ENCODE peak calls at places on chromosomes 11 and 22, in nine cellular contexts. R is AG10803; A is psoas muscle; U is nephron progenitor cell; E is progenitor cell of endocrine pancreas; V is AG09319; Y is type B pancreatic cell; W is B cell; F is CD8-positive, alpha-beta T cell. O is an unnamed sample.

GRCh38 chr22:46830001-46830715 is 67.7 kb downstream of the TBC1D22A start:
- DNase-seq in R (peak; percentile 73), A (peak; percentile 65), U (no peak), E (no peak), V (no peak), Y (peak; percentile 62), W (no peak), F (no peak), O (no peak)

GRCh38 chr11:32426819-32427615 is 8.3 kb downstream of the WT1 start:
- DNase-seq in R (no peak), A (no peak), U (peak; percentile 63), E (peak; percentile 33), V (no peak), Y (no peak), W (no peak), F (no peak), O (peak; percentile 3)

GRCh38 chr22:35369996-35370395 is 10.9 kb upstream of the HMOX1 start:
- DNase-seq in R (no peak), A (no peak), U (no peak), E (no peak), V (no peak), Y (no peak), W (no peak), F (no peak), O (no peak)

GRCh38 chr22:38036392-38037062 is 20.7 kb upstream of the PICK1 start:
- DNase-seq in R (no peak), A (no peak), U (no peak), E (no peak), V (no peak), Y (no peak), W (no peak), F (no peak), O (no peak)

GRCh38 chr11:121512468-121513465 is 60.0 kb upstream of the SORL1-AS1 start:
- DNase-seq in R (no peak), A (no peak), U (no peak), E (no peak), V (no peak), Y (no peak), W (no peak), F (no peak), O (no peak)

GRCh38 chr22:42928969-42929837 is 72.1 kb upstream of the ARFGAP3 start:
- DNase-seq in R (peak; percentile 62), A (peak; percentile 62), U (no peak), E (no peak), V (no peak), Y (no peak), W (no peak), F (no peak), O (no peak)

GRCh38 chr11:64448599-64449380 is 89.8 kb downstream of the RPS6KA4 start:
- DNase-seq in R (peak; percentile 49), A (peak; percentile 81), U (peak; percentile 93), E (peak; percentile 87), V (peak; percentile 15), Y (peak; percentile 88), W (peak; percentile 69), F (peak; percentile 74), O (peak; percentile 87)

GRCh38 chr22:35177811-35178210 is 79.5 kb upstream of the HMGXB4 start:
- DNase-seq in R (no peak), A (no peak), U (no peak), E (no peak), V (no peak), Y (no peak), W (no peak), F (no peak), O (no peak)

GRCh38 chr22:20552913-20553401 is 45.5 kb downstream of the MED15 start:
- DNase-seq in R (no peak), A (no peak), U (no peak), E (no peak), V (no peak), Y (no peak), W (no peak), F (no peak), O (no peak)

GRCh38 chr11:68962527-68963250 is 18.1 kb downstream of the MRGPRD start:
- DNase-seq in R (peak; percentile 43), A (no peak), U (no peak), E (no peak), V (no peak), Y (no peak), W (no peak), F (no peak), O (no peak)

DNA sequence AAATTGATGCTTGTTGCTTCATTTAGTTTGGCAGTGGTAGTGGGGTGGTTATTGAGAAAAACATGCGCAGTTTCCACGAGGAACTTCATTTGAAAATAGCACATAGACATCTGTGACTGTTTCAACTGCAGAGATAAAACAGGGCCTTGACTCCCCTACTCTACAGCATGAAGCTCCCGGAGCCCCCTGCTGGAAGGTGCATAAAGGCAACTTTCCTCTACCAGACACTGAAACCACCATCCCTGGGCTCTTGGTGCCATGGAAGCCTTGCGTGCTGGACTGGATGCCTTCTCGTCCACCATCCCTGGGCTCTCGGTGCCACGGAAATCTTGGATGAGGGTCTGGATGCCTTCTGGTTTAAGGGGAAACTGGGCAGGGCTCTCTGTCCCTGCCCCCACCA is 195.8 kb downstream of the CSNK2A3 start:
- DNase-seq in R (peak; percentile 11), A (no peak), U (peak; percentile 42), E (no peak), V (no peak), Y (no peak), W (no peak), F (peak; percentile 74), O (peak; percentile 34)
- TF ChIP-seq CTCF in R (peak; percentile 44), A (peak; percentile 47), U (peak; percentile 46), E (peak; percentile 59), V (peak; percentile 51), Y (peak; percentile 66), W (no peak), F (peak; percentile 61), O (peak; percentile 60)

GRCh38 chr11:109037856-109038780 is 373.2 kb downstream of the DDX10 start:
- DNase-seq in R (peak; percentile 99), A (no peak), U (no peak), E (no peak), V (peak; percentile 37), Y (no peak), W (no peak), F (no peak), O (no peak)
- TF ChIP-seq CTCF in R (peak; percentile 49), A (no peak), U (no peak), E (no peak), V (no peak), Y (no peak), W (no peak), F (no peak), O (no peak)

GRCh38 chr22:19336133-19337075 is 44.9 kb upstream of the CLTCL1 start:
- DNase-seq in R (no peak), A (no peak), U (no peak), E (no peak), V (no peak), Y (no peak), W (no peak), F (no peak), O (no peak)
- TF ChIP-seq CTCF in R (no peak), A (no peak), U (no peak), E (no peak), V (no peak), Y (no peak), W (no peak), F (no peak), O (no peak)

GRCh38 chr11:115502636-115503082 is 1.6 kb downstream of the CADM1 start:
- DNase-seq in R (no peak), A (peak; percentile 14), U (peak; percentile 29), E (peak; percentile 26), V (no peak), Y (peak; percentile 72), W (no peak), F (no peak), O (no peak)

GRCh38 chr11:115504279-115505158 is at the start of gene CADM1:
- DNase-seq in R (peak; percentile 76), A (peak; percentile 92), U (peak; percentile 99), E (peak; percentile 98), V (peak; percentile 14), Y (peak; percentile 98), W (no peak), F (peak; percentile 70), O (peak; percentile 93)

GRCh38 chr11:115503886-115504278 is 333 bp downstream of the CADM1 start:
- DNase-seq in R (no peak), A (no peak), U (no peak), E (no peak), V (no peak), Y (no peak), W (no peak), F (no peak), O (no peak)

GRCh38 chr11:115501895-115502589 is 2.2 kb downstream of the CADM1 start:
- DNase-seq in R (no peak), A (no peak), U (peak; percentile 7), E (no peak), V (no peak), Y (no peak), W (no peak), F (no peak), O (no peak)

DNA sequence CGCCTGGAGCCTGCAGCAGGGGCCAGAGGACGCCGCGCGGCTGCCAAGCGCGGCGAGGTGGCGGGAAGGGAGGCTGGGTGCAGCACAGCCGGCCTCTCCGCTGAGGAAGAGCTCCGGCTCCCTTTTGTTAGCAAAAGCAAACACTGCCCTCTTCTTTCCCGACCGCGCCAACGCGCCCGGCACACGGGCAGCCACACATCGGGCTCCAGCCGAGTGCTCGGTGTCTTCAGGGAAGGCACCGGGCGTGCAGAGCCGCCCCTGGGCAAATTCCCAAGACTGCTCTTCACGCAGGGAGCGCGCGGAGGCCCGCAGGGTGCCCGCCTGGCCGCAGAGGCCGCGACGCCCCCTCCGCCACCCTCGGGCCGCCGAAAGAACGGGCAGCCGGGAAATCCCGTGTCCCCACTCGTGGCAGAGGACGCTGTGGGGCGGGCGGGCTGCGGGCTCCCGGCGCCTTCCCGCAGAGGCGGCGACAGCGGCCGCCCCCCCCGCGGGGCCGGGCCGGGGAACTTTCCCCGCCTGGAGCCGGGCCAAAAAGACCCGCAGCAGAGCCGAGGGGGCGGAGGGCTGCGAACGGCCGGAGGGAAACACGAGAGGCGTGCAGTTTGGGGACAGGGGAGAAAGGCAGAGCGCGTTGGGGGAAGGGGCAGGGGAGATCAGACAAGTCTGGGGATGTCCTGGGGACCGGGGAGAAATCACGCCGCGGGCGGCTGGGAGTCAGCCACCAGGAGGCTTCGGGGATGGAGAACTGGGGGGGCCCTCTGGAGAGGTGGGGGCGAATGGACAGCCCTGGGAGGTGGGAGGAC is 931 bp downstream of the CADM1 start:
- DNase-seq in R (peak; percentile 39), A (peak; percentile 64), U (peak; percentile 64), E (peak; percentile 26), V (no peak), Y (peak; percentile 74), W (no peak), F (peak; percentile 11), O (peak; percentile 50)
- TF ChIP-seq CTCF in R (peak; percentile 36), A (peak; percentile 45), U (no peak), E (peak; percentile 15), V (no peak), Y (peak; percentile 43), W (no peak), F (no peak), O (peak; percentile 53)

GRCh38 chr11:84146826-84147225 is 860.7 kb upstream of the CCDC90B start:
- DNase-seq in R (no peak), A (no peak), U (no peak), E (no peak), V (no peak), Y (no peak), W (no peak), F (no peak), O (no peak)
- TF ChIP-seq CTCF in R (no peak), A (no peak), U (no peak), E (no peak), V (no peak), Y (no peak), W (no peak), F (no peak), O (no peak)